ENCODE peak calls at places on chromosomes 7 and 10, in seven cellular contexts. R is LoVo; O is nephron progenitor cell; Q is activated CD8-positive, alpha-beta T cell treated with anti-CD3 and anti-CD28 coated beads for 36 hours; N is non-pigmented ciliary epithelial cell; X is esophagus squamous epithelium; C is HFFc6. U is an unnamed sample.

GRCh38 chr10:82190432-82191260 is 315.7 kb downstream of the NRG3 start:
- DNase-seq in R (no peak), O (no peak), Q (no peak), N (no peak), X (no peak), C (no peak), U (no peak)

GRCh38 chr10:49025347-49025983 is 85.8 kb upstream of the LRRC18 start:
- DNase-seq in R (no peak), O (no peak), Q (no peak), N (no peak), X (no peak), C (no peak), U (no peak)

GRCh38 chr7:70487526-70488285 is 644.2 kb upstream of the GALNT17 start:
- DNase-seq in R (no peak), O (no peak), Q (no peak), N (no peak), X (no peak), C (no peak), U (no peak)

GRCh38 chr7:28490831-28491230 is 78.5 kb downstream of the CREB5 start:
- DNase-seq in R (no peak), O (no peak), Q (no peak), N (no peak), X (no peak), C (no peak), U (no peak)

GRCh38 chr7:79361214-79361613 is 92.3 kb downstream of the MAGI2 start:
- DNase-seq in R (no peak), O (no peak), Q (no peak), N (no peak), X (no peak), C (no peak), U (no peak)

GRCh38 chr10:117543245-117543998 is 876 bp downstream of the EMX2 start:
- DNase-seq in R (no peak), O (peak; percentile 77), Q (peak; percentile 53), N (no peak), X (no peak), C (no peak), U (no peak)

GRCh38 chr7:80232969-80233724 is 98.5 kb downstream of the GNAI1 start:
- DNase-seq in R (no peak), O (no peak), Q (no peak), N (no peak), X (no peak), C (no peak), U (no peak)

GRCh38 chr7:23469961-23470250 is 385 bp downstream of the IGF2BP3 start:
- DNase-seq in R (peak; percentile 29), O (no peak), Q (peak; percentile 28), N (no peak), X (no peak), C (no peak), U (no peak)

GRCh38 chr10:13717936-13718772 is 131.4 kb downstream of the PRPF18 start:
- DNase-seq in R (peak; percentile 11), O (no peak), Q (peak; percentile 57), N (peak; percentile 80), X (no peak), C (peak; percentile 86), U (no peak)

GRCh38 chr10:25501912-25502311 is 327.1 kb downstream of the GPR158 start:
- DNase-seq in R (no peak), O (no peak), Q (no peak), N (no peak), X (no peak), C (no peak), U (no peak)

GRCh38 chr7:94874036-94874745 is 33.2 kb upstream of the PPP1R9A start:
- DNase-seq in R (no peak), O (no peak), Q (no peak), N (no peak), X (no peak), C (no peak), U (no peak)

GRCh38 chr10:107913317-107914294 is 749.1 kb upstream of the SORCS1 start:
- DNase-seq in R (no peak), O (no peak), Q (no peak), N (no peak), X (no peak), C (no peak), U (no peak)

GRCh38 chr7:27115161-27116018 is 12.9 kb upstream of the HOXA2 start:
- DNase-seq in R (peak; percentile 93), O (peak; percentile 81), Q (no peak), N (no peak), X (no peak), C (peak; percentile 67), U (no peak)

GRCh38 chr10:70832852-70833542 is 17.2 kb downstream of the SGPL1 start:
- DNase-seq in R (no peak), O (no peak), Q (no peak), N (peak; percentile 93), X (no peak), C (peak; percentile 86), U (no peak)

GRCh38 chr10:549391-549790 is 140.1 kb downstream of the DIP2C start:
- DNase-seq in R (no peak), O (no peak), Q (no peak), N (no peak), X (no peak), C (no peak), U (no peak)

GRCh38 chr10:86963341-86963919 is 4.9 kb upstream of the ADIRF start:
- DNase-seq in R (no peak), O (no peak), Q (no peak), N (no peak), X (no peak), C (no peak), U (no peak)

GRCh38 chr7:28855538-28856217 is 102.5 kb downstream of the TRIL start:
- DNase-seq in R (peak; percentile 59), O (no peak), Q (no peak), N (peak; percentile 89), X (no peak), C (peak; percentile 98), U (no peak)

GRCh38 chr7:24406053-24406561 is 122.1 kb downstream of the NPY start:
- DNase-seq in R (no peak), O (no peak), Q (peak; percentile 5), N (no peak), X (no peak), C (no peak), U (no peak)

GRCh38 chr7:116588641-116589594 is 64.1 kb downstream of the CAV1 start:
- DNase-seq in R (peak; percentile 71), O (peak; percentile 15), Q (no peak), N (no peak), X (no peak), C (peak; percentile 70), U (no peak)

GRCh38 chr10:95278061-95278988 is 12.5 kb downstream of the PDLIM1 start:
- DNase-seq in R (no peak), O (no peak), Q (no peak), N (no peak), X (no peak), C (no peak), U (no peak)

GRCh38 chr10:22597142-22597541 is 117.2 kb downstream of the PIP4K2A start:
- DNase-seq in R (no peak), O (no peak), Q (peak; percentile 35), N (no peak), X (no peak), C (no peak), U (no peak)

GRCh38 chr7:24025094-24025493 is 258.9 kb upstream of the NPY start:
- DNase-seq in R (no peak), O (no peak), Q (no peak), N (peak; percentile 2), X (no peak), C (no peak), U (no peak)

GRCh38 chr7:112635742-112636141 is 154.5 kb downstream of the TMEM168 start:
- DNase-seq in R (no peak), O (no peak), Q (no peak), N (no peak), X (no peak), C (no peak), U (no peak)

GRCh38 chr10:6563075-6563474 is 17.0 kb downstream of the PRKCQ start:
- DNase-seq in R (no peak), O (no peak), Q (peak; percentile 90), N (no peak), X (no peak), C (no peak), U (no peak)

GRCh38 chr7:90261441-90261840 is 16.5 kb downstream of the CFAP69 start:
- DNase-seq in R (no peak), O (no peak), Q (no peak), N (no peak), X (no peak), C (no peak), U (no peak)

GRCh38 chr7:29974286-29974685 is 15.3 kb downstream of the SCRN1 start:
- DNase-seq in R (no peak), O (no peak), Q (no peak), N (no peak), X (no peak), C (no peak), U (no peak)

GRCh38 chr7:85205754-85206153 is 18.9 kb upstream of the SEMA3D start:
- DNase-seq in R (no peak), O (no peak), Q (no peak), N (no peak), X (no peak), C (no peak), U (no peak)

GRCh38 chr7:101058355-101058754 is 26.9 kb upstream of the TRIM56 start:
- DNase-seq in R (peak; percentile 64), O (peak; percentile 96), Q (peak; percentile 61), N (no peak), X (no peak), C (peak; percentile 24), U (no peak)

GRCh38 chr7:1368682-1369571 is 90.3 kb downstream of the MICALL2 start:
- DNase-seq in R (no peak), O (peak; percentile 97), Q (peak; percentile 54), N (no peak), X (no peak), C (no peak), U (no peak)

GRCh38 chr10:26528715-26529393 is 90.7 kb downstream of the APBB1IP start:
- DNase-seq in R (no peak), O (no peak), Q (no peak), N (no peak), X (no peak), C (no peak), U (no peak)

GRCh38 chr10:98074315-98074911 is 44.0 kb upstream of the CRTAC1 start:
- DNase-seq in R (no peak), O (peak; percentile 73), Q (peak; percentile 33), N (no peak), X (no peak), C (no peak), U (no peak)

GRCh38 chr7:110204527-110204926 is 886.4 kb upstream of the LRRN3 start:
- DNase-seq in R (no peak), O (peak; percentile 3), Q (no peak), N (no peak), X (no peak), C (peak; percentile 56), U (no peak)

GRCh38 chr7:17463511-17464085 is 165.1 kb downstream of the AHR start:
- DNase-seq in R (no peak), O (no peak), Q (no peak), N (no peak), X (no peak), C (no peak), U (no peak)

U was measured in cerebellar nuclear complex.